ENCODE peak calls at places on chromosome 18, in eight cellular contexts. Q is endothelial cell, E is tibial artery, X is GM23338, L is lower lobe of right lung, F is A549, S is lower leg skin, R is DND-41. Z is an unnamed sample.

GRCh38 chr18:74146756-74147155 is 878 bp downstream of the FBXO15 start:
- DNase-seq in Q (no peak), E (no peak), X (no peak), L (no peak), F (no peak), S (no peak), R (no peak), Z (no peak)

GRCh38 chr18:8045160-8045885 is 478.2 kb downstream of the PTPRM start:
- DNase-seq in Q (no peak), E (no peak), X (no peak), L (no peak), F (no peak), S (no peak), R (no peak), Z (no peak)

GRCh38 chr18:42292654-42293053 is 337.6 kb downstream of the PIK3C3 start:
- DNase-seq in Q (no peak), E (no peak), X (no peak), L (no peak), F (no peak), S (no peak), R (no peak), Z (no peak)

GRCh38 chr18:27808678-27809077 is 368.3 kb downstream of the CDH2 start:
- DNase-seq in Q (no peak), E (no peak), X (no peak), L (no peak), F (no peak), S (no peak), R (no peak), Z (no peak)

GRCh38 chr18:63681449-63682381 is 20.0 kb upstream of the SERPINB3 start:
- DNase-seq in Q (no peak), E (no peak), X (no peak), L (no peak), F (no peak), S (no peak), R (no peak), Z (peak)

GRCh38 chr18:24397131-24397693 is 412 bp downstream of the OSBPL1A start:
- DNase-seq in Q (peak), E (peak), X (peak), L (peak), F (peak), S (peak), R (no peak), Z (peak)

GRCh38 chr18:499351-500229 is 911 bp downstream of the COLEC12 start:
- DNase-seq in Q (peak), E (no peak), X (peak), L (peak), F (no peak), S (peak), R (no peak), Z (no peak)

GRCh38 chr18:57805117-57805516 is 2.0 kb upstream of the ATP8B1 start:
- DNase-seq in Q (no peak), E (no peak), X (no peak), L (no peak), F (no peak), S (peak), R (no peak), Z (no peak)

GRCh38 chr18:24426398-24427294 is at the start of gene IMPACT:
- DNase-seq in Q (peak), E (peak), X (peak), L (peak), F (peak), S (peak), R (no peak), Z (peak)

GRCh38 chr18:37559194-37559593 is 6.4 kb downstream of the CELF4 start:
- DNase-seq in Q (no peak), E (no peak), X (no peak), L (no peak), F (no peak), S (no peak), R (no peak), Z (no peak)

GRCh38 chr18:62986490-62986889 is 271.1 kb downstream of the PHLPP1 start:
- DNase-seq in Q (no peak), E (no peak), X (no peak), L (no peak), F (no peak), S (no peak), R (no peak), Z (no peak)

DNA sequence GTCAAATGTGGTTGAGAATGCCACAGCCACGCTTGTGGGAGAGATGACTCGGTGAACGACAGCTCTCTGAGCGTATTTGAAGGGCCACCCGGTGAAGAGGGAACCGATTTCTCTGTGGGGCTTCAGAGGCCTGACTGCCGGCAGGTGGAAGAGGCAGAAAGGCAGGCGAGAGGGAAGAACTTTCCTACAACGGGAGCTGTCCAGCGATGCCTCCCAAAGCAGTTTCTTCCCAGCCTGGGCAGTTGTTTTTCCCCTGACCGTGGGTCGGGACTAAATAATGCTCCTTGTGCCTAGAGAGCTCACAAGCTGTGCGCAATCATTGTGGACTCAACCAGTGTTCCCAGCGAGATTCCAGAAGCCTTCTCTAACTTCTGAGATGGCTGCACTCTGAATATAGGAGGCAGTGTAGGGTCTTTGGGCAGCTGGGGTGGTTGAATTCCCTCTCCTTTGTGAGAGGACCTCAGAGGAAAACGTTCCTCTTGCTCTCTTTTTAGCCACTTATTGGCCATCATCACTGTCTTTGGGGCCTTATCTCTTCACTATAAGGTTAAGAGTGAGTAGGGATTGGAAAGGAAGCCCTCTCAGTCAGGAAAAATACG is 702 bp downstream of the SEC11C start:
- DNase-seq in Q (peak), E (no peak), X (peak), L (no peak), F (peak), S (no peak), R (no peak), Z (no peak)
- TF ChIP-seq CTCF in Q (no peak), E (no peak), X (peak), L (no peak), F (no peak), S (no peak), R (no peak), Z (no peak)

GRCh38 chr18:76145968-76146367 is 349.1 kb downstream of the ZNF516 start:
- DNase-seq in Q (no peak), E (no peak), X (no peak), L (no peak), F (no peak), S (no peak), R (no peak), Z (no peak)

GRCh38 chr18:76149728-76150127 is 345.3 kb downstream of the ZNF516 start:
- DNase-seq in Q (no peak), E (no peak), X (no peak), L (no peak), F (no peak), S (no peak), R (no peak), Z (no peak)

GRCh38 chr18:76149284-76149683 is 345.8 kb downstream of the ZNF516 start:
- DNase-seq in Q (no peak), E (no peak), X (no peak), L (no peak), F (no peak), S (no peak), R (no peak), Z (no peak)

GRCh38 chr18:76145506-76145905 is 349.5 kb downstream of the ZNF516 start:
- DNase-seq in Q (no peak), E (no peak), X (no peak), L (no peak), F (no peak), S (no peak), R (no peak), Z (no peak)

DNA sequence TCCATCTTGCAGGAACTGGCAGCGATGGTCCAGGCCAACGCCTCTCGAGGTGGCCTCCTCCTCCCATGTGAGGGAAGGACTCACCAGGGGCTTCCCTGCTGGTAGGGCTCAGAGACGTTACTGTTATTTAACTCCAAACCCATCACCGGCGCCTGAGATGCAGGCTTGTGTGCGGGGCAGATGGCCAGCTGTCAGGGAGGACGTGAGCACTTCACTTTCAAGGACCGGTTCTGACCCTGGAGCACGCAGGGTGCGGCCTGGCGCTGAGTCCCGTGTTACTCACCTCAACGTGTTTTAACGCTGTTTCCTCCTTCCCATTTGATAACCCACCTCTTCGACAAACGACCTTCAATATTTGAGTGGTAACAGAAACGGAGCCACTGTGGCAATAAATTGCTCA is 350.2 kb downstream of the ZNF516 start:
- DNase-seq in Q (no peak), E (no peak), X (no peak), L (no peak), F (no peak), S (no peak), R (no peak), Z (no peak)
- TF ChIP-seq CTCF in Q (no peak), E (no peak), X (no peak), L (no peak), F (no peak), S (no peak), R (no peak), Z (no peak)

GRCh38 chr18:49038423-49038822 is 87.7 kb upstream of the SMAD7 start:
- DNase-seq in Q (no peak), E (no peak), X (no peak), L (no peak), F (no peak), S (no peak), R (no peak), Z (no peak)

GRCh38 chr18:49044898-49045297 is 94.1 kb upstream of the SMAD7 start:
- DNase-seq in Q (no peak), E (no peak), X (no peak), L (no peak), F (no peak), S (no peak), R (no peak), Z (no peak)

GRCh38 chr18:49046125-49046524 is 95.4 kb upstream of the SMAD7 start:
- DNase-seq in Q (no peak), E (no peak), X (no peak), L (no peak), F (no peak), S (no peak), R (no peak), Z (no peak)

GRCh38 chr18:49045585-49045984 is 94.8 kb upstream of the SMAD7 start:
- DNase-seq in Q (no peak), E (no peak), X (peak), L (no peak), F (no peak), S (no peak), R (no peak), Z (no peak)

GRCh38 chr18:49041677-49042570 is 91.2 kb upstream of the SMAD7 start:
- DNase-seq in Q (no peak), E (peak), X (peak), L (no peak), F (no peak), S (no peak), R (peak), Z (peak)
- TF ChIP-seq CTCF in Q (no peak), E (peak), X (peak), L (peak), F (peak), S (no peak), R (peak), Z (peak)

GRCh38 chr18:23072079-23072478 is 63.2 kb upstream of the CABLES1 start:
- DNase-seq in Q (no peak), E (no peak), X (no peak), L (no peak), F (no peak), S (no peak), R (peak), Z (no peak)

GRCh38 chr18:23073996-23074606 is 61.2 kb upstream of the CABLES1 start:
- DNase-seq in Q (no peak), E (no peak), X (no peak), L (no peak), F (no peak), S (no peak), R (no peak), Z (no peak)

GRCh38 chr18:23077493-23078256 is 57.6 kb upstream of the CABLES1 start:
- DNase-seq in Q (no peak), E (no peak), X (peak), L (no peak), F (peak), S (no peak), R (no peak), Z (no peak)
- TF ChIP-seq CTCF in Q (no peak), E (no peak), X (peak), L (peak), F (peak), S (no peak), R (peak), Z (peak)

GRCh38 chr18:59502899-59503245 is 143.8 kb upstream of the LMAN1 start:
- DNase-seq in Q (no peak), E (no peak), X (no peak), L (no peak), F (no peak), S (no peak), R (no peak), Z (no peak)
- TF ChIP-seq CTCF in Q (no peak), E (no peak), X (no peak), L (no peak), F (no peak), S (no peak), R (no peak), Z (no peak)

Z was measured in LNCaP clone FGC.